ENCODE peak calls at places on chromosomes 3 and 15, in six cellular contexts. One of them, this sample, is unnamed.

GRCh38 chr15:27871078-27871695 is 227.9 kb downstream of the OCA2 start:
- DNase-seq in left ventricle myocardium inferior: no peak
- DNase-seq in breast epithelium: no peak
- DNase-seq in fibroblast of pulmonary artery: no peak
- DNase-seq in sigmoid colon: no peak
- DNase-seq in upper lobe of right lung: no peak
- DNase-seq in this sample: no peak

GRCh38 chr3:125003369-125003853 is 52.4 kb downstream of the HEG1 start:
- DNase-seq in left ventricle myocardium inferior: peak; percentile 68
- DNase-seq in breast epithelium: no peak
- DNase-seq in fibroblast of pulmonary artery: peak; percentile 67
- DNase-seq in sigmoid colon: peak; percentile 91
- DNase-seq in upper lobe of right lung: no peak
- DNase-seq in this sample: no peak

GRCh38 chr3:106963446-106963845 is 413.8 kb upstream of the CCDC54 start:
- DNase-seq in left ventricle myocardium inferior: no peak
- DNase-seq in breast epithelium: no peak
- DNase-seq in fibroblast of pulmonary artery: peak; percentile 57
- DNase-seq in sigmoid colon: no peak
- DNase-seq in upper lobe of right lung: no peak
- DNase-seq in this sample: no peak

GRCh38 chr15:68317281-68318007 is 39.9 kb downstream of the FEM1B start:
- DNase-seq in left ventricle myocardium inferior: no peak
- DNase-seq in breast epithelium: no peak
- DNase-seq in fibroblast of pulmonary artery: no peak
- DNase-seq in sigmoid colon: peak; percentile 58
- DNase-seq in upper lobe of right lung: peak; percentile 56
- DNase-seq in this sample: no peak

GRCh38 chr3:131396170-131396569 is 14.6 kb downstream of the NUDT16 start:
- DNase-seq in left ventricle myocardium inferior: no peak
- DNase-seq in breast epithelium: no peak
- DNase-seq in fibroblast of pulmonary artery: no peak
- DNase-seq in sigmoid colon: peak; percentile 75
- DNase-seq in upper lobe of right lung: no peak
- DNase-seq in this sample: no peak

GRCh38 chr3:52121813-52122212 is 32.4 kb downstream of the POC1A start:
- DNase-seq in left ventricle myocardium inferior: no peak
- DNase-seq in breast epithelium: no peak
- DNase-seq in fibroblast of pulmonary artery: no peak
- DNase-seq in sigmoid colon: peak; percentile 63
- DNase-seq in upper lobe of right lung: no peak
- DNase-seq in this sample: no peak

GRCh38 chr3:111338059-111338698 is 203.8 kb upstream of the CD96 start:
- DNase-seq in left ventricle myocardium inferior: no peak
- DNase-seq in breast epithelium: no peak
- DNase-seq in fibroblast of pulmonary artery: peak; percentile 89
- DNase-seq in sigmoid colon: no peak
- DNase-seq in upper lobe of right lung: no peak
- DNase-seq in this sample: no peak

GRCh38 chr3:148809835-148810234 is 17.8 kb upstream of the CPB1 start:
- DNase-seq in left ventricle myocardium inferior: no peak
- DNase-seq in breast epithelium: no peak
- DNase-seq in fibroblast of pulmonary artery: no peak
- DNase-seq in sigmoid colon: no peak
- DNase-seq in upper lobe of right lung: no peak
- DNase-seq in this sample: no peak

GRCh38 chr3:171420667-171421066 is 39.5 kb downstream of the TNIK start:
- DNase-seq in left ventricle myocardium inferior: no peak
- DNase-seq in breast epithelium: no peak
- DNase-seq in fibroblast of pulmonary artery: peak; percentile 74
- DNase-seq in sigmoid colon: no peak
- DNase-seq in upper lobe of right lung: no peak
- DNase-seq in this sample: no peak

GRCh38 chr3:170734737-170735070 is 135.3 kb downstream of the RPL22L1 start:
- DNase-seq in left ventricle myocardium inferior: no peak
- DNase-seq in breast epithelium: no peak
- DNase-seq in fibroblast of pulmonary artery: no peak
- DNase-seq in sigmoid colon: no peak
- DNase-seq in upper lobe of right lung: no peak
- DNase-seq in this sample: no peak

GRCh38 chr3:5219216-5219615 is 31.7 kb downstream of the EDEM1 start:
- DNase-seq in left ventricle myocardium inferior: no peak
- DNase-seq in breast epithelium: no peak
- DNase-seq in fibroblast of pulmonary artery: no peak
- DNase-seq in sigmoid colon: no peak
- DNase-seq in upper lobe of right lung: no peak
- DNase-seq in this sample: no peak

GRCh38 chr3:141193431-141193830 is 38.2 kb upstream of the PXYLP1 start:
- DNase-seq in left ventricle myocardium inferior: no peak
- DNase-seq in breast epithelium: no peak
- DNase-seq in fibroblast of pulmonary artery: no peak
- DNase-seq in sigmoid colon: no peak
- DNase-seq in upper lobe of right lung: no peak
- DNase-seq in this sample: no peak

GRCh38 chr3:14286887-14287496 is 108.4 kb downstream of the LSM3 start:
- DNase-seq in left ventricle myocardium inferior: no peak
- DNase-seq in breast epithelium: no peak
- DNase-seq in fibroblast of pulmonary artery: no peak
- DNase-seq in sigmoid colon: no peak
- DNase-seq in upper lobe of right lung: no peak
- DNase-seq in this sample: no peak

GRCh38 chr15:83734487-83734886 is 80.6 kb downstream of the ADAMTSL3 start:
- DNase-seq in left ventricle myocardium inferior: no peak
- DNase-seq in breast epithelium: no peak
- DNase-seq in fibroblast of pulmonary artery: peak; percentile 38
- DNase-seq in sigmoid colon: no peak
- DNase-seq in upper lobe of right lung: no peak
- DNase-seq in this sample: no peak

GRCh38 chr3:78917541-78917940 is 850.3 kb downstream of the ROBO1 start:
- DNase-seq in left ventricle myocardium inferior: no peak
- DNase-seq in breast epithelium: no peak
- DNase-seq in fibroblast of pulmonary artery: peak; percentile 30
- DNase-seq in sigmoid colon: no peak
- DNase-seq in upper lobe of right lung: no peak
- DNase-seq in this sample: no peak

GRCh38 chr3:87076951-87077350 is 86.0 kb upstream of the VGLL3 start:
- DNase-seq in left ventricle myocardium inferior: no peak
- DNase-seq in breast epithelium: no peak
- DNase-seq in fibroblast of pulmonary artery: peak; percentile 78
- DNase-seq in sigmoid colon: no peak
- DNase-seq in upper lobe of right lung: no peak
- DNase-seq in this sample: no peak

GRCh38 chr15:80188293-80188692 is 35.5 kb downstream of the FAH start:
- DNase-seq in left ventricle myocardium inferior: no peak
- DNase-seq in breast epithelium: no peak
- DNase-seq in fibroblast of pulmonary artery: no peak
- DNase-seq in sigmoid colon: no peak
- DNase-seq in upper lobe of right lung: no peak
- DNase-seq in this sample: no peak

GRCh38 chr15:74167891-74168331 is 5.6 kb upstream of the ISLR start:
- DNase-seq in left ventricle myocardium inferior: no peak
- DNase-seq in breast epithelium: no peak
- DNase-seq in fibroblast of pulmonary artery: no peak
- DNase-seq in sigmoid colon: peak; percentile 61
- DNase-seq in upper lobe of right lung: peak; percentile 35
- DNase-seq in this sample: no peak

GRCh38 chr3:118714800-118715199 is 319.8 kb downstream of the IGSF11 start:
- DNase-seq in left ventricle myocardium inferior: no peak
- DNase-seq in breast epithelium: no peak
- DNase-seq in fibroblast of pulmonary artery: no peak
- DNase-seq in sigmoid colon: no peak
- DNase-seq in upper lobe of right lung: no peak
- DNase-seq in this sample: no peak

GRCh38 chr3:167480748-167481147 is 6.9 kb upstream of the SERPINI2 start:
- DNase-seq in left ventricle myocardium inferior: no peak
- DNase-seq in breast epithelium: no peak
- DNase-seq in fibroblast of pulmonary artery: no peak
- DNase-seq in sigmoid colon: no peak
- DNase-seq in upper lobe of right lung: no peak
- DNase-seq in this sample: no peak

GRCh38 chr3:29065211-29065785 is 215.6 kb upstream of the RBMS3 start:
- DNase-seq in left ventricle myocardium inferior: peak; percentile 27
- DNase-seq in breast epithelium: peak; percentile 90
- DNase-seq in fibroblast of pulmonary artery: peak; percentile 99
- DNase-seq in sigmoid colon: peak; percentile 75
- DNase-seq in upper lobe of right lung: peak; percentile 86
- DNase-seq in this sample: peak; percentile 64

GRCh38 chr3:48504051-48504946 is at the start of gene SHISA5:
- DNase-seq in left ventricle myocardium inferior: peak; percentile 88
- DNase-seq in breast epithelium: peak; percentile 52
- DNase-seq in fibroblast of pulmonary artery: peak; percentile 66
- DNase-seq in sigmoid colon: peak; percentile 90
- DNase-seq in upper lobe of right lung: peak; percentile 89
- DNase-seq in this sample: peak; percentile 74

DNA sequence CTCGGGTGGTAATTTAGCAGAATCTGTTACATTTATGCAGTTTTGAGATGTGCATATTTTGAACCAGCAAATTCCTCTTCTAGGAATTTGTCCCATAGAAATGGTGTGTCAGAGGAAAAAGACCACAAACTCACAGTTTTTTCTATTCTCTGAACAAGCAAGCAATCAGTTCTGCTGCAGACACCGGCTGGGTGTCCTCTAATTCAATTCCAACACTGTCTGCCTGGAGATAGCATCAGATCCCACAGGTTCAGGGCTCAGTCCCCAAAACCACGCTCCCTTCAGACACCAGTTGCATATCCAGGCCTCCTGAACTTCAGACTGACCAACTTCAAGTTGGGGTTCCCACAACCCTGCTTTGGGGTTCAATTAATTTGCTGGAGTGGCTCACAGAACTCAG is 36.5 kb downstream of the APH1B start:
- DNase-seq in left ventricle myocardium inferior: no peak
- DNase-seq in breast epithelium: no peak
- DNase-seq in fibroblast of pulmonary artery: no peak
- DNase-seq in sigmoid colon: no peak
- DNase-seq in upper lobe of right lung: no peak
- DNase-seq in this sample: no peak
- TF ChIP-seq CTCF in left ventricle myocardium inferior: no peak
- TF ChIP-seq CTCF in breast epithelium: no peak
- TF ChIP-seq CTCF in fibroblast of pulmonary artery: no peak
- TF ChIP-seq CTCF in sigmoid colon: no peak
- TF ChIP-seq CTCF in upper lobe of right lung: no peak
- TF ChIP-seq CTCF in this sample: no peak

DNA sequence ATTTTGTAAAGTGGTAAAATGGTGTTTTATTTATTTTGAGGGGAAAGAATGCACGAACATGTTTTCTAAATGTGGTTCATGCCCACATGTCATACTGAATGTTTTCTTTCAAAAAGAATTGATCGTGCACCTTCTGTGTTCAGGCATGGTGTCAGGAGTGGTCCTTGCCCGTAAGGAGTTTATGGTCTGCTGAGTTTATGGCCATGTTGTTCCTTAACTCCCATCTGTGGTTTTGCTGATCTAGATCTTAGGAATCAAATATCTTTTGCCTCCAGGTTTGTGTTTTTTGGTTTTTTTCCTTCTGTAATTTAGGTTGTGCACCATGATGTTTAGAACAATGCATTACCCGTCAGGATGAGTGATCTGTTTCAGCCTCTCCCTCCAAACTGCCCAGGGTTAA is 304.4 kb upstream of the NR2E3 start:
- DNase-seq in left ventricle myocardium inferior: no peak
- DNase-seq in breast epithelium: no peak
- DNase-seq in fibroblast of pulmonary artery: no peak
- DNase-seq in sigmoid colon: no peak
- DNase-seq in upper lobe of right lung: no peak
- DNase-seq in this sample: no peak
- TF ChIP-seq CTCF in left ventricle myocardium inferior: no peak
- TF ChIP-seq CTCF in breast epithelium: no peak
- TF ChIP-seq CTCF in fibroblast of pulmonary artery: no peak
- TF ChIP-seq CTCF in sigmoid colon: no peak
- TF ChIP-seq CTCF in upper lobe of right lung: no peak
- TF ChIP-seq CTCF in this sample: no peak

GRCh38 chr3:47012342-47013230 is 33.1 kb downstream of the NBEAL2 start:
- DNase-seq in left ventricle myocardium inferior: peak; percentile 20
- DNase-seq in breast epithelium: no peak
- DNase-seq in fibroblast of pulmonary artery: no peak
- DNase-seq in sigmoid colon: no peak
- DNase-seq in upper lobe of right lung: no peak
- DNase-seq in this sample: no peak

GRCh38 chr3:47011371-47011770 is 31.9 kb downstream of the NBEAL2 start:
- DNase-seq in left ventricle myocardium inferior: no peak
- DNase-seq in breast epithelium: no peak
- DNase-seq in fibroblast of pulmonary artery: no peak
- DNase-seq in sigmoid colon: no peak
- DNase-seq in upper lobe of right lung: no peak
- DNase-seq in this sample: no peak

GRCh38 chr3:47014036-47014435 is 34.6 kb downstream of the NBEAL2 start:
- DNase-seq in left ventricle myocardium inferior: no peak
- DNase-seq in breast epithelium: no peak
- DNase-seq in fibroblast of pulmonary artery: no peak
- DNase-seq in sigmoid colon: no peak
- DNase-seq in upper lobe of right lung: no peak
- DNase-seq in this sample: no peak

GRCh38 chr3:47015151-47015550 is 35.7 kb downstream of the NBEAL2 start:
- DNase-seq in left ventricle myocardium inferior: no peak
- DNase-seq in breast epithelium: no peak
- DNase-seq in fibroblast of pulmonary artery: no peak
- DNase-seq in sigmoid colon: no peak
- DNase-seq in upper lobe of right lung: no peak
- DNase-seq in this sample: no peak

GRCh38 chr3:47013231-47013630 is 33.8 kb downstream of the NBEAL2 start:
- DNase-seq in left ventricle myocardium inferior: no peak
- DNase-seq in breast epithelium: no peak
- DNase-seq in fibroblast of pulmonary artery: no peak
- DNase-seq in sigmoid colon: no peak
- DNase-seq in upper lobe of right lung: no peak
- DNase-seq in this sample: no peak
- TF ChIP-seq CTCF in left ventricle myocardium inferior: no peak
- TF ChIP-seq CTCF in breast epithelium: no peak
- TF ChIP-seq CTCF in fibroblast of pulmonary artery: no peak
- TF ChIP-seq CTCF in sigmoid colon: no peak
- TF ChIP-seq CTCF in upper lobe of right lung: no peak
- TF ChIP-seq CTCF in this sample: no peak

GRCh38 chr3:138945646-138946553 is 1.0 kb downstream of the FOXL2 start:
- DNase-seq in left ventricle myocardium inferior: no peak
- DNase-seq in breast epithelium: no peak
- DNase-seq in fibroblast of pulmonary artery: peak; percentile 38
- DNase-seq in sigmoid colon: no peak
- DNase-seq in upper lobe of right lung: no peak
- DNase-seq in this sample: no peak
- TF ChIP-seq CTCF in left ventricle myocardium inferior: peak; percentile 9
- TF ChIP-seq CTCF in breast epithelium: no peak
- TF ChIP-seq CTCF in fibroblast of pulmonary artery: peak; percentile 24
- TF ChIP-seq CTCF in sigmoid colon: no peak
- TF ChIP-seq CTCF in upper lobe of right lung: peak; percentile 7
- TF ChIP-seq CTCF in this sample: no peak

This sample was measured in omental fat pad.